ENCODE peak calls at places on chromosomes 16 and 17, in ten cellular contexts. P is lower lobe of right lung, O is A549, T is heart right ventricle, W is tibial artery, I is endothelial cell of umbilical vein, D is H9, Q is ascending aorta, C is tibial nerve, S is Panc1. L is an unnamed sample.

GRCh38 chr17:58308173-58308984 is 20.2 kb downstream of the TSPOAP1 start:
- DNase-seq in D (peak; percentile 92), C (no peak), S (no peak), W (peak; percentile 60), Q (no peak), P (no peak), T (no peak), O (peak; percentile 35), I (no peak), L (no peak)

GRCh38 chr16:76280421-76280820 is 3.2 kb downstream of the CNTNAP4 start:
- DNase-seq in O (no peak), T (no peak), C (no peak), I (no peak), D (no peak), W (no peak), S (no peak), P (no peak), Q (no peak), L (no peak)

GRCh38 chr17:82023447-82024241 is 539 bp downstream of the LRRC45 start:
- DNase-seq in I (no peak), D (no peak), T (no peak), O (no peak), Q (no peak), S (no peak), P (no peak), W (no peak), C (no peak), L (no peak)

GRCh38 chr17:310111-311010 is 42.2 kb downstream of the RPH3AL start:
- DNase-seq in W (no peak), P (peak; percentile 30), O (no peak), S (no peak), I (no peak), Q (no peak), T (no peak), D (no peak), C (no peak), L (no peak)

GRCh38 chr16:87216824-87217205 is 100.4 kb downstream of the C16orf95 start:
- DNase-seq in S (no peak), D (no peak), T (no peak), Q (no peak), C (peak; percentile 51), P (peak; percentile 70), W (peak; percentile 74), O (no peak), I (peak; percentile 28), L (no peak)

GRCh38 chr17:54172654-54173316 is 350.1 kb downstream of the KIF2B start:
- DNase-seq in D (peak; percentile 47), Q (no peak), S (no peak), W (no peak), P (no peak), C (no peak), O (peak; percentile 41), I (no peak), T (no peak), L (peak; percentile 60)

GRCh38 chr17:75614006-75614405 is 19.2 kb upstream of the SMIM5 start:
- DNase-seq in D (peak; percentile 79), P (no peak), O (peak; percentile 44), I (no peak), S (no peak), W (no peak), T (no peak), C (no peak), Q (no peak), L (no peak)

GRCh38 chr17:82947051-82947991 is 107.5 kb upstream of the ZNF750 start:
- DNase-seq in C (no peak), W (peak; percentile 50), D (no peak), O (no peak), S (no peak), T (no peak), Q (no peak), P (peak; percentile 41), I (no peak), L (no peak)

GRCh38 chr17:76641501-76641900 is 2.1 kb downstream of the ST6GALNAC1 start:
- DNase-seq in O (peak; percentile 92), P (no peak), W (no peak), C (no peak), D (no peak), T (no peak), S (no peak), I (no peak), Q (no peak), L (peak; percentile 98)

GRCh38 chr16:50992366-50993032 is 158.6 kb downstream of the SALL1 start:
- DNase-seq in D (no peak), O (no peak), P (no peak), Q (no peak), W (no peak), C (no peak), T (no peak), I (no peak), S (no peak), L (no peak)

GRCh38 chr17:37322826-37323561 is 52.8 kb upstream of the C17orf78 start:
- DNase-seq in C (no peak), O (no peak), P (no peak), T (no peak), W (no peak), S (no peak), I (no peak), Q (no peak), D (no peak), L (no peak)

DNA sequence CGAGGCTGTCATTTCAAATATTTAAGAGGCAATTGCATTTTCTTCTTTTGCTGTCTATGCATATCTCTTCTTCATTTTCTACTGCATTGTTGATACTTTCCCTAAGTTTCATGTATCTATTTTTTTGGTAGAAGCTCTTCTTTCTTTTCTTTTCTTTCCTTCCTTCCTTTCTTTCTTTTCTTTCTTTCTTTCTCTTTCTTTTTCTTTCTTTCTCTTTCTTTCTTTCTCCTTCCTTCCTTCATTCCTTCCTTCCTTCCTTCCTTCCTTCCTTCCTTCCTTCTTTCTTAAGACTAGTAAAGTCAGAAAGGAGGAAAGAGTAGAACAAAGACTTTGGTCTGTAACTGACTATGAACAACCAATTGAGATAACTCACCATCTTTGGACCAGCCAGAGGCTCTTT is 33.9 kb downstream of the MRC2 start:
- DNase-seq in O (no peak), C (no peak), W (no peak), S (no peak), T (no peak), Q (no peak), D (no peak), P (no peak), I (no peak), L (no peak)
- TF ChIP-seq CTCF in O (no peak), C (no peak), W (no peak), S (no peak), T (no peak), Q (no peak), D (no peak), P (no peak), I (no peak), L (no peak)

GRCh38 chr17:48912476-48912875 is 4.3 kb downstream of the UBE2Z start:
- DNase-seq in T (no peak), I (no peak), W (no peak), O (no peak), D (no peak), P (no peak), C (no peak), S (no peak), Q (no peak), L (no peak)
- H3K4me1 ChIP-seq in T (peaks cover 30% of the 10 kb centered on the region), I (peaks cover 26% of the 10 kb centered on the region), W (peaks cover 41% of the 10 kb centered on the region), O (peaks cover 62% of the 10 kb centered on the region), D (peaks cover 7% of the 10 kb centered on the region), P (peaks cover 38% of the 10 kb centered on the region), C (no peaks in the 10 kb centered on the region), S (peaks cover 44% of the 10 kb centered on the region), Q (peaks cover 24% of the 10 kb centered on the region), L (peaks cover 45% of the 10 kb centered on the region)

GRCh38 chr17:27209316-27209715 is 84.6 kb upstream of the WSB1 start:
- DNase-seq in W (no peak), T (no peak), S (no peak), Q (no peak), P (no peak), C (no peak), D (no peak), I (no peak), O (no peak), L (no peak)

GRCh38 chr17:27203241-27203640 is 90.7 kb upstream of the WSB1 start:
- DNase-seq in S (no peak), P (no peak), D (no peak), W (no peak), Q (no peak), I (no peak), T (no peak), O (no peak), C (no peak), L (no peak)

GRCh38 chr17:27207073-27207511 is 86.8 kb upstream of the WSB1 start:
- DNase-seq in P (no peak), T (no peak), O (peak; percentile 19), D (no peak), C (no peak), S (peak; percentile 36), Q (no peak), W (no peak), I (peak; percentile 77), L (peak; percentile 71)

GRCh38 chr17:27200476-27200875 is 93.4 kb upstream of the WSB1 start:
- DNase-seq in O (no peak), T (no peak), C (no peak), S (no peak), I (no peak), P (no peak), W (no peak), Q (no peak), D (no peak), L (no peak)

GRCh38 chr17:27206447-27206846 is 87.5 kb upstream of the WSB1 start:
- DNase-seq in I (no peak), P (no peak), S (no peak), C (no peak), Q (no peak), T (no peak), D (no peak), O (peak; percentile 22), W (no peak), L (no peak)
- TF ChIP-seq CTCF in I (peak; percentile 7), P (peak; percentile 20), S (peak; percentile 57), C (peak; percentile 4), Q (no peak), T (no peak), D (peak; percentile 16), O (peak; percentile 27), W (no peak), L (peak; percentile 42)

DNA sequence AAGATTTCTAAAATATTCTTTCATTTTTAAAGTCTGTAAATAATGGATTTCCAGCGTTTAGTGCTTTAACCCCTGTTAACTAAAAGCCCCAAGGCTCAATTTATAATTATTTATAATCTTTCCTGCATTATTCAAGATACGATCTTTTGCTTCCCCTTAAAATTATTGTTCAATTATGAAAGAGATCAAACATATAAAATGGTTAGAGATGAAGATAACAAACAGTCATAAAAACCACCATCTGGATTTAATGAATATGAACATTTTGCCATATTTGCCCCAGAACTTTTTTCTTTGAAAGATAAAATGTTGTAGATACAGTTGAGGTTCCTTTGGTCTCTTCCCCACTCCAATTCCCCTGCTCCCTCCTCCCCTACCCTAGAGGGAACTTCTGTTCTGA is 17.6 kb downstream of the WWP2 start:
- DNase-seq in I (no peak), S (no peak), O (no peak), Q (no peak), T (no peak), D (no peak), W (no peak), P (no peak), C (no peak), L (no peak)
- H3K4me1 ChIP-seq in I (peaks cover 4% of the 10 kb centered on the region), S (no peaks in the 10 kb centered on the region), O (no peaks in the 10 kb centered on the region), Q (no peaks in the 10 kb centered on the region), T (no peaks in the 10 kb centered on the region), D (no peaks in the 10 kb centered on the region), W (no peaks in the 10 kb centered on the region), P (no peaks in the 10 kb centered on the region), C (no peaks in the 10 kb centered on the region), L (no peaks in the 10 kb centered on the region)

GRCh38 chr16:11871193-11871592 is 19.9 kb upstream of the RSL1D1 start:
- DNase-seq in I (peak; percentile 34), D (peak; percentile 66), W (no peak), C (no peak), S (no peak), P (no peak), T (no peak), Q (no peak), O (peak; percentile 53), L (no peak)
- TF ChIP-seq CTCF in I (peak; percentile 11), D (peak; percentile 50), W (no peak), C (no peak), S (peak; percentile 54), P (no peak), T (peak; percentile 31), Q (no peak), O (peak; percentile 16), L (peak; percentile 27)

L was measured in PC-3.